ENCODE peak calls at places on chromosomes 5 and 9, in four cellular contexts. C, S, T and W are unnamed samples.

GRCh38 chr9:124665391-124666058 is 105.6 kb downstream of the NR6A1 start:
- DNase-seq in C (no peak), S (no peak), T (peak; percentile 19), W (peak; percentile 30)

GRCh38 chr9:31776471-31776870 is 608.0 kb upstream of the ACO1 start:
- DNase-seq in C (no peak), S (no peak), T (peak; percentile 85), W (no peak)

GRCh38 chr9:6024035-6024554 is 8.7 kb upstream of the RANBP6 start:
- DNase-seq in C (no peak), S (peak; percentile 24), T (peak; percentile 22), W (no peak)

GRCh38 chr9:93577045-93577939 is 908 bp downstream of the PHF2 start:
- DNase-seq in C (no peak), S (peak; percentile 69), T (peak; percentile 24), W (no peak)

GRCh38 chr5:40679998-40680681 is 425 bp downstream of the PTGER4 start:
- DNase-seq in C (no peak), S (peak; percentile 44), T (no peak), W (no peak)

GRCh38 chr9:69397384-69398214 is 72.6 kb downstream of the ENTREP1 start:
- DNase-seq in C (peak; percentile 38), S (peak; percentile 14), T (no peak), W (no peak)

GRCh38 chr5:42951847-42952411 is 88.2 kb downstream of the ANXA2R start:
- DNase-seq in C (no peak), S (no peak), T (peak; percentile 57), W (no peak)

GRCh38 chr5:128082551-128083032 is 974 bp upstream of the SLC12A2 start:
- DNase-seq in C (no peak), S (no peak), T (no peak), W (no peak)

GRCh38 chr5:81234801-81235200 is 1.7 kb downstream of the CKMT2 start:
- DNase-seq in C (no peak), S (no peak), T (no peak), W (no peak)

GRCh38 chr5:68932830-68933434 is 160.9 kb upstream of the SLC30A5 start:
- DNase-seq in C (no peak), S (no peak), T (no peak), W (no peak)

GRCh38 chr5:67807116-67807888 is 408.3 kb upstream of the PIK3R1 start:
- DNase-seq in C (no peak), S (no peak), T (no peak), W (no peak)

GRCh38 chr5:61308699-61309098 is 23.4 kb upstream of the ZSWIM6 start:
- DNase-seq in C (no peak), S (no peak), T (no peak), W (no peak)

GRCh38 chr5:74543162-74543995 is 97.1 kb downstream of the ENC1 start:
- DNase-seq in C (peak; percentile 80), S (peak; percentile 75), T (peak; percentile 77), W (peak; percentile 78)

GRCh38 chr9:113299800-113300292 is 3.3 kb downstream of the RNF183 start:
- DNase-seq in C (no peak), S (no peak), T (peak; percentile 43), W (no peak)

GRCh38 chr5:157860898-157861894 is 2.3 kb upstream of the CLINT1 start:
- DNase-seq in C (no peak), S (no peak), T (no peak), W (no peak)

GRCh38 chr9:127176631-127177030 is 54.2 kb upstream of the ANGPTL2 start:
- DNase-seq in C (no peak), S (no peak), T (no peak), W (no peak)

GRCh38 chr5:181189363-181189961 is 15.5 kb downstream of the TRIM7 start:
- DNase-seq in C (no peak), S (peak; percentile 73), T (peak; percentile 53), W (no peak)

GRCh38 chr5:89374818-89375521 is 492.0 kb upstream of the MEF2C start:
- DNase-seq in C (no peak), S (no peak), T (no peak), W (no peak)

GRCh38 chr5:118937393-118938061 is 50.8 kb downstream of the DTWD2 start:
- DNase-seq in C (no peak), S (no peak), T (no peak), W (no peak)

GRCh38 chr9:3398232-3398648 is 127.6 kb downstream of the RFX3 start:
- DNase-seq in C (no peak), S (no peak), T (no peak), W (no peak)

GRCh38 chr5:68295772-68296171 is 80.2 kb downstream of the PIK3R1 start:
- DNase-seq in C (no peak), S (no peak), T (no peak), W (no peak)

GRCh38 chr5:27854243-27854852 is 816.0 kb upstream of the CDH9 start:
- DNase-seq in C (no peak), S (no peak), T (no peak), W (no peak)

GRCh38 chr9:133694686-133695085 is 43.5 kb downstream of the SARDH start:
- DNase-seq in C (no peak), S (no peak), T (no peak), W (no peak)

GRCh38 chr9:97293207-97293721 is 14.2 kb upstream of the CCDC180 start:
- DNase-seq in C (peak; percentile 17), S (no peak), T (peak; percentile 71), W (no peak)

GRCh38 chr9:23736293-23736692 is 89.7 kb downstream of the ELAVL2 start:
- DNase-seq in C (no peak), S (no peak), T (no peak), W (no peak)

GRCh38 chr5:172798422-172799215 is 27.6 kb upstream of the DUSP1 start:
- DNase-seq in C (peak; percentile 94), S (peak; percentile 84), T (peak; percentile 71), W (peak; percentile 90)

GRCh38 chr5:138760448-138761110 is 7.4 kb downstream of the CTNNA1 start:
- DNase-seq in C (no peak), S (no peak), T (peak; percentile 35), W (no peak)